ENCODE peak calls at places on chromosomes 11 and 22, in five cellular contexts. N, S, F, K and T are unnamed samples.

GRCh38 chr22:39996732-39997131 is 2.0 kb downstream of the FAM83F start:
- DNase-seq in S (no peak), K (no peak), F (no peak), N (no peak), T (no peak)

GRCh38 chr11:79727221-79727620 is 286.4 kb upstream of the TENM4 start:
- DNase-seq in K (no peak), S (no peak), F (no peak), N (peak), T (no peak)

GRCh38 chr11:45798793-45799441 is 6.0 kb upstream of the SLC35C1 start:
- DNase-seq in N (no peak), K (no peak), S (no peak), F (no peak), T (no peak)

GRCh38 chr22:40322061-40322460 is 24.2 kb upstream of the ADSL start:
- DNase-seq in K (no peak), S (no peak), F (no peak), N (no peak), T (no peak)

GRCh38 chr11:69896250-69896649 is 77.0 kb upstream of the FGF3 start:
- DNase-seq in F (no peak), K (no peak), S (no peak), N (no peak), T (no peak)

GRCh38 chr11:129374081-129374992 is 1.3 kb upstream of the BARX2 start:
- DNase-seq in N (peak), F (no peak), S (no peak), K (no peak), T (no peak)

GRCh38 chr11:12285106-12285505 is 92.3 kb upstream of the PARVA start:
- DNase-seq in S (no peak), K (no peak), F (no peak), N (no peak), T (no peak)

GRCh38 chr22:38455530-38456271 is 702 bp upstream of the KCNJ4 start:
- DNase-seq in N (peak), F (no peak), S (no peak), K (no peak), T (no peak)

GRCh38 chr22:42946551-42947198 is 68.3 kb downstream of the PACSIN2 start:
- DNase-seq in K (no peak), F (no peak), S (no peak), N (no peak), T (no peak)

GRCh38 chr11:47918882-47919495 is 61.4 kb upstream of the PTPRJ start:
- DNase-seq in K (no peak), F (no peak), N (no peak), S (no peak), T (no peak)

GRCh38 chr11:43574949-43575915 is 105.3 kb upstream of the HSD17B12 start:
- DNase-seq in F (no peak), K (no peak), N (peak), S (no peak), T (no peak)

GRCh38 chr11:70661763-70662501 is 263.6 kb downstream of the CTTN start:
- DNase-seq in F (no peak), S (no peak), N (peak), K (no peak), T (no peak)

GRCh38 chr22:20650294-20651207 is 123.4 kb upstream of the SERPIND1 start:
- DNase-seq in K (no peak), F (no peak), S (no peak), N (no peak), T (no peak)